ENCODE peak calls at places on chromosomes 12 and 14, in ten cellular contexts. W is pancreas; I is CD8-positive, alpha-beta T cell; F is GM23248; V is sigmoid colon; L is CD4-positive, CD25-positive, alpha-beta regulatory T cell; S is Karpas-422; D is adrenal gland; B is PC-3; J is cardiac muscle cell. N is an unnamed sample. For H3K27me3, the result is how much of the 10 kb centered on the place peaks cover.

GRCh38 chr14:50035214-50035613 is 81.2 kb downstream of the VCPKMT start:
- DNase-seq in I (no peak), F (no peak), W (no peak), L (no peak), V (no peak), D (no peak), J (no peak), B (no peak), S (no peak), N (no peak)

GRCh38 chr12:124482567-124482893 is 84.9 kb downstream of the NCOR2 start:
- DNase-seq in F (no peak), J (no peak), B (no peak), V (no peak), S (no peak), L (no peak), W (peak), I (no peak), D (no peak), N (no peak)

GRCh38 chr12:51886021-51886710 is 1.7 kb upstream of the ANKRD33 start:
- DNase-seq in S (no peak), L (peak), B (peak), J (peak), W (no peak), D (peak), I (peak), V (peak), F (peak), N (no peak)

GRCh38 chr14:38197761-38198345 is 9.9 kb upstream of the SSTR1 start:
- DNase-seq in F (peak), J (no peak), L (no peak), B (no peak), S (peak), I (no peak), D (no peak), V (no peak), W (no peak), N (no peak)

GRCh38 chr12:104568881-104569280 is 112.1 kb downstream of the CHST11 start:
- DNase-seq in I (no peak), L (peak), J (no peak), B (no peak), D (no peak), F (no peak), S (no peak), V (no peak), W (no peak), N (no peak)

GRCh38 chr12:6294533-6295186 is 15.8 kb upstream of the PLEKHG6 start:
- DNase-seq in D (no peak), I (no peak), W (no peak), L (no peak), S (no peak), J (no peak), F (peak), B (no peak), V (no peak), N (peak)

GRCh38 chr12:74033531-74033930 is 504.1 kb upstream of the ATXN7L3B start:
- DNase-seq in L (no peak), F (no peak), V (no peak), B (no peak), I (no peak), J (no peak), S (no peak), D (no peak), W (no peak), N (no peak)

GRCh38 chr12:68259318-68259940 is 6.0 kb upstream of the IL22 start:
- DNase-seq in D (no peak), V (no peak), F (peak), I (no peak), J (peak), S (no peak), W (no peak), L (no peak), B (peak), N (no peak)

GRCh38 chr12:96359328-96359727 is 40.9 kb downstream of the CDK17 start:
- DNase-seq in B (peak), V (no peak), L (no peak), S (no peak), I (no peak), F (peak), W (no peak), D (no peak), J (no peak), N (no peak)

GRCh38 chr12:46659032-46659703 is 166.6 kb downstream of the SLC38A4 start:
- DNase-seq in D (no peak), I (no peak), W (no peak), S (no peak), L (no peak), F (peak), B (no peak), J (peak), V (no peak), N (no peak)

GRCh38 chr12:20142956-20143355 is 225.4 kb upstream of the PDE3A start:
- DNase-seq in L (no peak), B (no peak), D (no peak), J (peak), I (no peak), S (no peak), W (no peak), V (no peak), F (no peak), N (no peak)

GRCh38 chr12:112381421-112381897 is 772 bp downstream of the HECTD4 start:
- DNase-seq in W (peak), L (peak), F (peak), V (no peak), J (no peak), D (peak), I (peak), S (peak), B (peak), N (peak)

GRCh38 chr14:81384900-81385299 is 15.2 kb downstream of the STON2 start:
- DNase-seq in D (no peak), S (no peak), L (no peak), B (peak), I (no peak), V (no peak), F (peak), W (no peak), J (peak), N (peak)

GRCh38 chr12:42421844-42422779 is 96.1 kb downstream of the PPHLN1 start:
- DNase-seq in L (peak), D (no peak), I (no peak), B (peak), S (peak), J (peak), V (no peak), W (no peak), F (peak), N (no peak)

GRCh38 chr12:29148958-29149690 is at the start of gene FAR2:
- DNase-seq in D (peak), S (no peak), F (peak), J (peak), L (peak), I (peak), B (peak), W (peak), V (peak), N (peak)

GRCh38 chr12:132727091-132727794 is 16.6 kb downstream of the PGAM5 start:
- DNase-seq in F (no peak), D (no peak), I (no peak), V (no peak), B (no peak), W (no peak), S (no peak), J (no peak), L (no peak), N (no peak)

GRCh38 chr14:99327050-99327449 is 55.1 kb upstream of the BCL11B start:
- DNase-seq in B (no peak), L (no peak), I (no peak), W (no peak), J (no peak), D (peak), F (no peak), V (no peak), S (peak), N (no peak)

GRCh38 chr12:49647827-49648721 is 24.7 kb downstream of the PRPF40B start:
- DNase-seq in V (no peak), B (no peak), L (peak), S (no peak), F (no peak), D (no peak), J (no peak), W (peak), I (no peak), N (no peak)

GRCh38 chr12:80754259-80754658 is 37.5 kb downstream of the MYF5 start:
- DNase-seq in B (no peak), V (no peak), W (no peak), J (no peak), F (no peak), L (no peak), D (no peak), I (no peak), S (no peak), N (no peak)

GRCh38 chr12:49094104-49094948 is at the start of gene DHH:
- DNase-seq in D (peak), B (peak), S (no peak), V (no peak), J (peak), I (no peak), W (peak), F (peak), L (no peak), N (no peak)

GRCh38 chr12:132166093-132166492 is 21.8 kb downstream of the NOC4L start:
- DNase-seq in B (no peak), D (no peak), I (no peak), W (no peak), J (no peak), F (no peak), S (no peak), V (no peak), L (no peak), N (no peak)

GRCh38 chr14:22526744-22527143 is 62.3 kb downstream of the DAD1 start:
- DNase-seq in J (no peak), V (no peak), I (no peak), F (no peak), L (no peak), W (no peak), B (no peak), D (no peak), S (no peak), N (no peak)

GRCh38 chr14:91810699-91811098 is 56.6 kb downstream of the TC2N start:
- DNase-seq in D (no peak), J (no peak), S (no peak), L (no peak), B (no peak), W (no peak), V (no peak), F (no peak), I (no peak), N (no peak)

GRCh38 chr14:89214221-89214965 is 202.6 kb downstream of the FOXN3 start:
- DNase-seq in F (no peak), V (no peak), B (peak), S (no peak), W (peak), I (no peak), J (no peak), L (no peak), D (peak), N (no peak)

GRCh38 chr14:105167303-105168092 is 1.1 kb downstream of the JAG2 start:
- DNase-seq in J (no peak), F (peak), W (no peak), I (no peak), D (no peak), B (peak), S (no peak), V (no peak), L (no peak), N (peak)

GRCh38 chr12:67573456-67573855 is 75.1 kb upstream of the DYRK2 start:
- DNase-seq in F (no peak), W (no peak), S (no peak), I (no peak), V (no peak), D (no peak), B (no peak), L (no peak), J (no peak), N (no peak)

GRCh38 chr12:47218191-47218654 is 138.5 kb upstream of the AMIGO2 start:
- DNase-seq in D (no peak), W (no peak), J (no peak), B (no peak), F (no peak), I (no peak), L (peak), V (no peak), S (peak), N (no peak)

GRCh38 chr12:66538970-66539369 is 139.9 kb downstream of the GRIP1 start:
- DNase-seq in B (peak), I (no peak), V (no peak), L (no peak), J (no peak), D (no peak), W (no peak), S (no peak), F (no peak), N (no peak)

GRCh38 chr12:78385541-78385940 is 479.0 kb upstream of the SYT1 start:
- DNase-seq in V (no peak), F (peak), S (no peak), D (no peak), W (no peak), J (no peak), B (peak), L (no peak), I (no peak), N (no peak)

GRCh38 chr12:67795235-67795634 is 146.7 kb downstream of the DYRK2 start:
- DNase-seq in I (no peak), F (no peak), D (no peak), B (peak), S (no peak), W (no peak), V (no peak), J (no peak), L (no peak), N (no peak)

GRCh38 chr12:103677341-103677740 is 90.3 kb downstream of the STAB2 start:
- DNase-seq in I (no peak), L (no peak), B (peak), W (no peak), F (no peak), J (no peak), D (no peak), V (no peak), S (no peak), N (no peak)

GRCh38 chr12:116384629-116385485 is 107.4 kb upstream of the MED13L start:
- DNase-seq in L (no peak), V (no peak), F (peak), W (no peak), D (no peak), J (peak), I (no peak), S (peak), B (peak), N (no peak)

GRCh38 chr14:55373784-55374725 is 37.6 kb downstream of the ATG14 start:
- DNase-seq in F (peak), L (peak), W (no peak), V (no peak), D (no peak), B (peak), S (no peak), I (peak), J (peak), N (no peak)

GRCh38 chr12:70840966-70841365 is 79.6 kb downstream of the PTPRR start:
- DNase-seq in W (no peak), D (no peak), V (no peak), L (no peak), I (no peak), B (peak), S (no peak), F (peak), J (no peak), N (no peak)
- H3K27me3 ChIP-seq in W (under half), D (under half), V (under half), L (under half), I (under half), B (under half), S (under half), F (under half), J (under half), N (under half)

GRCh38 chr12:56032006-56032405 is 9.7 kb upstream of the RPS26 start:
- DNase-seq in S (peak), W (no peak), V (no peak), D (no peak), J (no peak), B (no peak), I (no peak), L (peak), F (no peak), N (no peak)

GRCh38 chr12:56029166-56029519 is 8.3 kb downstream of the IKZF4 start:
- DNase-seq in F (peak), V (no peak), L (no peak), J (peak), I (no peak), W (no peak), D (peak), S (no peak), B (peak), N (no peak)

GRCh38 chr12:56029666-56030293 is 8.9 kb downstream of the IKZF4 start:
- DNase-seq in S (peak), W (no peak), V (no peak), F (peak), L (peak), D (peak), J (peak), B (peak), I (no peak), N (peak)

GRCh38 chr12:56028511-56029165 is 7.8 kb downstream of the IKZF4 start:
- DNase-seq in I (no peak), F (peak), D (no peak), J (peak), W (no peak), B (no peak), V (no peak), S (no peak), L (peak), N (no peak)
- H3K27me3 ChIP-seq in I (under half), F (under half), D (under half), J (under half), W (under half), B (under half), V (under half), S (under half), L (under half), N (under half)

GRCh38 chr14:58944957-58945356 is 243.5 kb upstream of the DAAM1 start:
- DNase-seq in D (no peak), I (no peak), L (no peak), S (no peak), B (no peak), W (no peak), F (no peak), J (no peak), V (no peak), N (no peak)

GRCh38 chr14:58950555-58950954 is 237.9 kb upstream of the DAAM1 start:
- DNase-seq in I (no peak), B (no peak), D (no peak), V (no peak), S (no peak), W (no peak), F (peak), L (no peak), J (no peak), N (no peak)

GRCh38 chr14:58944226-58944769 is 244.2 kb upstream of the DAAM1 start:
- DNase-seq in W (no peak), I (no peak), F (no peak), D (no peak), S (no peak), J (no peak), L (no peak), V (no peak), B (no peak), N (peak)

GRCh38 chr14:58947156-58947555 is 241.3 kb upstream of the DAAM1 start:
- DNase-seq in F (no peak), V (no peak), B (no peak), J (no peak), L (no peak), D (no peak), I (no peak), S (no peak), W (no peak), N (no peak)

GRCh38 chr14:58947816-58948440 is 240.5 kb upstream of the DAAM1 start:
- DNase-seq in F (no peak), V (no peak), S (peak), W (no peak), L (peak), J (peak), B (peak), D (no peak), I (no peak), N (no peak)
- H3K27me3 ChIP-seq in F (under half), V (under half), S (under half), W (under half), L (under half), J (under half), B (half or more), D (under half), I (under half), N (under half)

DNA sequence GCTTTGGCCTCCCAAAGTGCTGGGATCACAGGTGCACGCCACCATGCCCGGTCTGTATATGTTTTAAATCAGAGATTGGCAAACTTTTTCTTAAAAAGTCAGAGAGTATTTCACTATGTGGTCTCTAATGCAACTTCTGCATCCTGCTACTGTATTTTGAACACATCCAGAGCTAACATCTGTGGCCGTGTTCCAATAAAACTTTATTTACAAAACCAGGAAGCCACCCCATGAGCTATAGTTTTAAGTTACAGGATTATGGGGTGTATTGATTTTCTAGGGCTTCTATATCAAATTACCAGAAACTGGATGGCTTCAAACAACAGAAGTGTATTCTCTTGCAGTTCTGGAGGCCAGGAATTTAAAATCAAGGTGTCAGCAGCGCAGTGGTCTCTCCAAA is 5.3 kb upstream of the RBM19 start:
- DNase-seq in W (no peak), B (no peak), F (no peak), V (no peak), I (no peak), S (no peak), J (no peak), L (no peak), D (no peak), N (no peak)
- H3K27me3 ChIP-seq in W (under half), B (half or more), F (under half), V (under half), I (under half), S (under half), J (half or more), L (under half), D (under half), N (under half)

GRCh38 chr14:20732477-20732876 is 13.2 kb upstream of the EDDM3A start:
- DNase-seq in W (no peak), S (no peak), D (no peak), F (no peak), V (no peak), I (no peak), L (no peak), J (no peak), B (no peak), N (no peak)
- H3K27me3 ChIP-seq in W (under half), S (under half), D (under half), F (under half), V (under half), I (under half), L (under half), J (under half), B (half or more), N (under half)

GRCh38 chr14:100568164-100568997 is 18.8 kb downstream of the BEGAIN start:
- DNase-seq in V (no peak), J (no peak), S (no peak), D (no peak), W (peak), I (no peak), B (no peak), L (no peak), F (peak), N (no peak)
- H3K27me3 ChIP-seq in V (under half), J (half or more), S (under half), D (under half), W (under half), I (under half), B (under half), L (under half), F (under half), N (half or more)

DNA sequence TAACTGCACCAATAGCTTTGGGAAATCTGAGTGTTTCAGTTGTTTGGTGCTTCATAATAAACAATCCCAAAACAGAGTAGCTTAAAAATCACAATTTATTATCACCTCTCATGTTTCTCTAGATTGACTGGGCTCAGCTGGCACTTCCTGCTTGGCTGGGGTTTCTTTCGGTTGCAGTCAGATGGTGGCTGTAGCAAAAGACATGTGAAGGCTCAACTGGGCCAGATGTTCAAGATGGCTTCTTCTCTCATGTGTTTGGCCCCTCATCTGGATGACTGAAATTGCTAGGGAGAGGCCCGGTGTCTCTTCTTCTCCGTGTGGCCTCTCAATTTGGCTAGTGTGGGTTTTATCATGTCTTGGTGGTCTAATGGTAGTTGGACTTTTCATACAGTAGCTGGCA is 12.1 kb upstream of the BMP4 start:
- DNase-seq in W (no peak), J (no peak), F (no peak), B (no peak), D (no peak), I (no peak), S (no peak), L (no peak), V (no peak), N (no peak)
- H3K27me3 ChIP-seq in W (under half), J (under half), F (under half), B (under half), D (under half), I (under half), S (under half), L (under half), V (under half), N (under half)

GRCh38 chr14:60649815-60650381 is 621 bp upstream of the SIX1 start:
- DNase-seq in I (no peak), V (no peak), J (no peak), S (no peak), L (no peak), W (no peak), D (no peak), F (peak), B (peak), N (no peak)

GRCh38 chr14:60651051-60651935 is 2.0 kb upstream of the SIX1 start:
- DNase-seq in V (no peak), D (no peak), S (no peak), L (no peak), W (no peak), F (no peak), I (no peak), J (no peak), B (no peak), N (no peak)

GRCh38 chr14:60651936-60652673 is 2.8 kb upstream of the SIX1 start:
- DNase-seq in J (no peak), V (no peak), W (peak), I (no peak), F (peak), D (no peak), L (no peak), S (no peak), B (no peak), N (no peak)

GRCh38 chr14:60648934-60649814 is at the start of gene SIX1:
- DNase-seq in V (no peak), F (peak), J (peak), D (peak), S (no peak), L (peak), I (no peak), W (peak), B (peak), N (peak)

GRCh38 chr14:60650382-60650961 is 1.2 kb upstream of the SIX1 start:
- DNase-seq in I (no peak), B (peak), V (no peak), F (peak), W (no peak), J (no peak), D (no peak), S (no peak), L (no peak), N (peak)
- H3K27me3 ChIP-seq in I (half or more), B (under half), V (half or more), F (under half), W (half or more), J (half or more), D (half or more), S (under half), L (under half), N (under half)

N was measured in HAP-1.